ENCODE peak calls at places on chromosomes 16 and 17, in seven cellular contexts. Q is neural progenitor cell, B is hepatocyte, U is GM23338, W is PC-3, H is HCT116, Z is OCI-LY7. S is an unnamed sample.
A peak's percentile ranks its signal among the peaks of the same experiment; 100 is the strongest.

GRCh38 chr17:35892091-35892637 is 12.0 kb upstream of the CCL5 start:
- DNase-seq in Q (no peak), B (no peak), U (peak; percentile 2), W (no peak), H (no peak), Z (no peak), S (no peak)

GRCh38 chr16:70725912-70726828 is 40.3 kb upstream of the MTSS2 start:
- DNase-seq in Q (no peak), B (peak; percentile 40), U (no peak), W (no peak), H (no peak), Z (no peak), S (no peak)

GRCh38 chr16:4179020-4179419 is 62.8 kb upstream of the ADCY9 start:
- DNase-seq in Q (no peak), B (peak; percentile 62), U (no peak), W (peak; percentile 62), H (peak; percentile 37), Z (no peak), S (peak; percentile 86)

GRCh38 chr17:55607736-55608341 is 96.6 kb upstream of the SMIM36 start:
- DNase-seq in Q (no peak), B (peak; percentile 50), U (no peak), W (peak; percentile 97), H (no peak), Z (no peak), S (peak; percentile 29)

GRCh38 chr17:16352303-16352837 is 899 bp downstream of the CENPV start:
- DNase-seq in Q (peak; percentile 90), B (peak; percentile 66), U (peak; percentile 85), W (no peak), H (no peak), Z (peak; percentile 51), S (peak; percentile 66)

GRCh38 chr17:75856062-75856681 is 1.0 kb upstream of the WBP2 start:
- DNase-seq in Q (no peak), B (no peak), U (no peak), W (peak; percentile 45), H (no peak), Z (peak; percentile 66), S (peak; percentile 51)

GRCh38 chr17:21167303-21167702 is 40.5 kb downstream of the DHRS7B start:
- DNase-seq in Q (no peak), B (no peak), U (no peak), W (no peak), H (no peak), Z (no peak), S (peak; percentile 86)

GRCh38 chr16:14194706-14195105 is 123.6 kb downstream of the MRTFB start:
- DNase-seq in Q (no peak), B (no peak), U (no peak), W (no peak), H (no peak), Z (no peak), S (no peak)

GRCh38 chr16:77433146-77433545 is 1.7 kb downstream of the ADAMTS18 start:
- DNase-seq in Q (no peak), B (no peak), U (no peak), W (no peak), H (no peak), Z (no peak), S (no peak)
- H3K4me3 ChIP-seq in Q (no peak overlapping the region), B (no peak overlapping the region), U (no peak overlapping the region), W (no peak overlapping the region), H (no peak overlapping the region), Z (no peak overlapping the region), S (no peak overlapping the region)

GRCh38 chr16:68216240-68216639 is 19.7 kb downstream of the ESRP2 start:
- DNase-seq in Q (no peak), B (no peak), U (no peak), W (no peak), H (no peak), Z (no peak), S (no peak)

GRCh38 chr16:68214726-68215125 is 21.2 kb downstream of the ESRP2 start:
- DNase-seq in Q (no peak), B (no peak), U (no peak), W (no peak), H (no peak), Z (no peak), S (no peak)

GRCh38 chr16:68219708-68220378 is 16.1 kb downstream of the ESRP2 start:
- DNase-seq in Q (no peak), B (no peak), U (no peak), W (no peak), H (no peak), Z (no peak), S (no peak)

GRCh38 chr16:68215302-68215701 is 20.6 kb downstream of the ESRP2 start:
- DNase-seq in Q (no peak), B (no peak), U (no peak), W (no peak), H (no peak), Z (no peak), S (no peak)
- TF ChIP-seq EZH2phosphoT487 in Q (no peak), B (no peak), U (no peak), W (no peak), H (no peak), Z (no peak), S (no peak)

GRCh38 chr17:48577330-48577945 is 712 bp downstream of the HOXB4 start:
- DNase-seq in Q (no peak), B (no peak), U (no peak), W (peak; percentile 42), H (no peak), Z (peak; percentile 25), S (peak; percentile 63)
- H3K4me3 ChIP-seq in Q (no peak overlapping the region), B (peak overlapping the region; percentile 26), U (peak overlapping the region; percentile 23), W (peak overlapping the region; percentile 66), H (peak overlapping the region; percentile 57), Z (peak overlapping the region; percentile 85), S (peak overlapping the region; percentile 83)

GRCh38 chr16:1706386-1707192 is 594 bp downstream of the MAPK8IP3 start:
- DNase-seq in Q (peak; percentile 44), B (peak; percentile 62), U (peak; percentile 50), W (no peak), H (no peak), Z (peak; percentile 63), S (peak; percentile 73)

GRCh38 chr16:1707193-1707790 is 1.3 kb downstream of the MAPK8IP3 start:
- DNase-seq in Q (peak; percentile 48), B (peak; percentile 51), U (peak; percentile 33), W (peak; percentile 28), H (no peak), Z (peak; percentile 44), S (peak; percentile 77)

GRCh38 chr16:1708083-1708767 is 2.2 kb downstream of the MAPK8IP3 start:
- DNase-seq in Q (no peak), B (no peak), U (no peak), W (no peak), H (no peak), Z (no peak), S (no peak)

GRCh38 chr16:1708768-1709180 is 2.8 kb downstream of the MAPK8IP3 start:
- DNase-seq in Q (no peak), B (peak; percentile 25), U (no peak), W (peak; percentile 81), H (no peak), Z (no peak), S (peak; percentile 83)

GRCh38 chr16:1705688-1706385 is at the start of gene MAPK8IP3:
- DNase-seq in Q (peak; percentile 97), B (peak; percentile 96), U (peak; percentile 88), W (peak; percentile 90), H (peak; percentile 77), Z (peak; percentile 92), S (peak; percentile 90)
- TF ChIP-seq EZH2phosphoT487 in Q (no peak), B (no peak), U (no peak), W (no peak), H (no peak), Z (no peak), S (no peak)

DNA sequence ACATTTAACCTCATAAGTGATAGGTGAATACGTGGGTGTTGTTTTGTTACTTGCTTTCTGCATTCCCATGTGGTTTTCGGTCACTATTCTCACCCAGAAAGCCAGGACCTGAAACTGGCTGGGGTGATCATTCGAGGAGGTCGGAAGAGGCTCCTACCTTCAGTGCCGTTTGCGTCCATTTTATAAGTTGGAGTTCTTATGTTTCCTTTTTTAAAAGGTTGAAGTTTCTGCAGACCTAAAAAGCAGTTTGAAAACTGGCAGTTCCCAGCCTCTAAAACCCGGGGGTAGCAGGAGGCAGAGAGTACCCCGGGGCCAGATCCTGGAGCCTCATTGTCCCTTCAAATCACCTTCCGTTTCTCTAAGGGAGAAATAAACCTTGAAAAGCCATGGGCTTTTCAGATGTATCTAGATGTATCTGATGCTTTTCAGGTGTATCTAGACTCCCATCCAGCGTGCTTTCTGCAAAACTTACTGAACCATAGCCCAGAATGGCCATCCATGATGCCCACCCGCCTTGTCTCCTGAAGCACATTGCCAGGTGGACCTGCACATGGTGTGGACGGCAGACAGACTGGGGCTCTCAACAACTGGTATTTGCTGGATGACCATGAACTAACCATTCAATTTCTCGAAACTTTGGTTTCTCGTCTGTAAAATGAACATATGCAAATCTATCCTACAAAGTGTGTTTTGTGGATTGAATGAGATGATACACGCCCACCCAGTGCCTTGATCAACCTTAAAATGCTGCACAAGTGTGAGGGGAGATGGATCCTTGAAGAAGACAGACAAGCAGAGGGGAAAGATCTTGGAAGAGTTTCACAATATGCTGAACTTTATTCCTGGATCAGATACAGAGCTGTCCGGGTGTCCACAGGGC is 1.3 kb downstream of the NLRC5 start:
- DNase-seq in Q (no peak), B (no peak), U (no peak), W (no peak), H (no peak), Z (no peak), S (peak; percentile 34)
- H3K4me3 ChIP-seq in Q (no peak overlapping the region), B (no peak overlapping the region), U (peak overlapping the region; percentile 78), W (peak overlapping the region; percentile 90), H (no peak overlapping the region), Z (peak overlapping the region; percentile 80), S (peak overlapping the region; percentile 86)

GRCh38 chr16:87954826-87955225 is 3.6 kb downstream of the BANP start:
- DNase-seq in Q (no peak), B (no peak), U (no peak), W (no peak), H (no peak), Z (no peak), S (no peak)

GRCh38 chr16:87951550-87952538 is 610 bp downstream of the BANP start:
- DNase-seq in Q (no peak), B (peak; percentile 54), U (peak; percentile 33), W (no peak), H (no peak), Z (peak; percentile 25), S (peak; percentile 52)

GRCh38 chr16:87954361-87954760 is 3.1 kb downstream of the BANP start:
- DNase-seq in Q (no peak), B (no peak), U (no peak), W (no peak), H (no peak), Z (no peak), S (no peak)

GRCh38 chr16:87952751-87953150 is 1.5 kb downstream of the BANP start:
- DNase-seq in Q (no peak), B (no peak), U (no peak), W (no peak), H (no peak), Z (no peak), S (no peak)

GRCh38 chr16:87953308-87954208 is 2.3 kb downstream of the BANP start:
- DNase-seq in Q (no peak), B (no peak), U (no peak), W (no peak), H (no peak), Z (no peak), S (peak; percentile 14)
- TF ChIP-seq EZH2phosphoT487 in Q (no peak), B (no peak), U (no peak), W (no peak), H (no peak), Z (no peak), S (no peak)